ENCODE peak calls at places on chromosomes 7 and 10, in eight cellular contexts. D is AG09319, S is anterior cingulate cortex, X is activated T-cell treated with anti-CD3 and anti-CD28 coated beads for 1 hour, M is T-helper 2 cell, Y is activated gamma-delta T cell treated with Interleukin-2 at 50 U/mL for 16 hours, N is cerebellum, I is A549. Q is an unnamed sample.

GRCh38 chr7:150912427-150912826 is 60.1 kb downstream of the AOC1 start:
- DNase-seq in Y (no peak), N (no peak), S (no peak), M (no peak), D (no peak), I (no peak), X (no peak), Q (no peak)

GRCh38 chr10:120978589-120979252 is 127.6 kb downstream of the WDR11 start:
- DNase-seq in Y (no peak), N (no peak), I (no peak), X (no peak), D (no peak), M (no peak), S (no peak), Q (no peak)

GRCh38 chr10:71658349-71658745 is 61.2 kb downstream of the C10orf105 start:
- DNase-seq in I (no peak), Y (no peak), D (no peak), M (no peak), S (no peak), X (no peak), N (no peak), Q (no peak)

GRCh38 chr10:120813085-120813484 is 38.1 kb upstream of the WDR11 start:
- DNase-seq in N (no peak), D (no peak), S (no peak), M (no peak), I (no peak), Y (no peak), X (no peak), Q (no peak)

GRCh38 chr7:41702635-41703371 is at the start of gene INHBA:
- DNase-seq in N (no peak), S (no peak), M (no peak), D (no peak), I (peak; percentile 3), X (no peak), Y (no peak), Q (no peak)

GRCh38 chr7:5284304-5285281 is 1.9 kb downstream of the SLC29A4 start:
- DNase-seq in X (no peak), D (no peak), I (peak; percentile 84), M (no peak), N (peak; percentile 21), Y (no peak), S (peak; percentile 60), Q (no peak)

GRCh38 chr10:126242352-126243260 is 145.7 kb downstream of the ADAM12 start:
- DNase-seq in S (no peak), M (no peak), X (no peak), D (peak; percentile 67), I (no peak), Y (no peak), N (no peak), Q (no peak)

GRCh38 chr7:48298779-48299178 is 127.5 kb downstream of the ABCA13 start:
- DNase-seq in I (peak; percentile 12), X (no peak), M (no peak), D (no peak), S (no peak), Y (no peak), N (no peak), Q (no peak)

GRCh38 chr10:12418000-12418399 is 68.7 kb downstream of the CAMK1D start:
- DNase-seq in S (no peak), I (no peak), M (no peak), X (no peak), Y (no peak), D (no peak), N (no peak), Q (no peak)

GRCh38 chr10:126214679-126215078 is 173.6 kb downstream of the ADAM12 start:
- DNase-seq in X (no peak), S (no peak), D (no peak), Y (no peak), I (no peak), M (no peak), N (no peak), Q (no peak)

GRCh38 chr7:131649003-131649541 is 92.6 kb upstream of the PODXL start:
- DNase-seq in N (no peak), M (no peak), D (no peak), S (no peak), Y (no peak), X (no peak), I (no peak), Q (no peak)

GRCh38 chr10:104345941-104346340 is 7.7 kb upstream of the ITPRIP start:
- DNase-seq in X (no peak), S (no peak), D (no peak), I (no peak), Y (no peak), M (no peak), N (no peak), Q (no peak)

GRCh38 chr10:46286991-46287693 is at the start of gene ANTXRL:
- DNase-seq in M (no peak), X (no peak), I (no peak), Y (no peak), S (no peak), D (no peak), N (no peak), Q (no peak)